ENCODE peak calls at places on chromosomes 16 and 17, in eight cellular contexts. W is kidney glomerular epithelial cell; B is stomach; R is ELF-1; K is CD4-positive, CD25-positive, alpha-beta regulatory T cell; Z is stimulated activated CD4-positive, alpha-beta T cell treated with anti-CD3 and anti-CD28 coated beads, Interleukin-15, amount 100 ng/mL, for 24 hours; X is NCI-H1105 treated with DMSO at 0.1 percent for 48 hours; U is GM18507. V is an unnamed sample.

GRCh38 chr17:50205111-50205821 is 3.8 kb upstream of the COL1A1 start:
- DNase-seq in W (no peak), B (no peak), R (no peak), K (no peak), Z (no peak), X (no peak), U (no peak), V (no peak)

GRCh38 chr16:68363847-68364600 is 53.2 kb downstream of the PRMT7 start:
- DNase-seq in W (no peak), B (no peak), R (no peak), K (no peak), Z (no peak), X (no peak), U (no peak), V (no peak)

GRCh38 chr17:54972406-54973138 is 4.0 kb downstream of the STXBP4 start:
- DNase-seq in W (no peak), B (no peak), R (no peak), K (no peak), Z (no peak), X (no peak), U (no peak), V (no peak)

GRCh38 chr17:51677875-51678274 is 417.5 kb downstream of the UTP18 start:
- DNase-seq in W (no peak), B (no peak), R (no peak), K (no peak), Z (no peak), X (no peak), U (no peak), V (no peak)

GRCh38 chr17:71527311-71527710 is 593.5 kb upstream of the SOX9 start:
- DNase-seq in W (no peak), B (no peak), R (no peak), K (no peak), Z (no peak), X (no peak), U (no peak), V (no peak)

GRCh38 chr16:4344659-4345438 is 6.3 kb downstream of the PAM16 start:
- DNase-seq in W (no peak), B (peak; percentile 59), R (no peak), K (no peak), Z (no peak), X (peak; percentile 67), U (no peak), V (no peak)

GRCh38 chr16:56861092-56861610 is 3.9 kb upstream of the SLC12A3 start:
- DNase-seq in W (no peak), B (no peak), R (peak; percentile 96), K (no peak), Z (no peak), X (no peak), U (no peak), V (no peak)

GRCh38 chr16:1678500-1679098 is 520 bp downstream of the JPT2 start:
- DNase-seq in W (peak; percentile 40), B (peak; percentile 50), R (peak; percentile 50), K (peak; percentile 30), Z (peak; percentile 65), X (peak; percentile 3), U (no peak), V (peak; percentile 52)

GRCh38 chr16:11914759-11915643 is 755 bp downstream of the GSPT1 start:
- DNase-seq in W (peak; percentile 26), B (peak; percentile 41), R (peak; percentile 36), K (peak; percentile 59), Z (peak; percentile 55), X (no peak), U (no peak), V (peak; percentile 74)

GRCh38 chr16:29028457-29029167 is 43.8 kb downstream of the LAT start:
- DNase-seq in W (no peak), B (no peak), R (no peak), K (no peak), Z (no peak), X (no peak), U (no peak), V (no peak)

GRCh38 chr17:673200-673681 is 41.4 kb downstream of the VPS53 start:
- DNase-seq in W (no peak), B (no peak), R (peak; percentile 34), K (no peak), Z (no peak), X (no peak), U (no peak), V (no peak)

GRCh38 chr17:47199627-47200324 is 9.4 kb upstream of the MYL4 start:
- DNase-seq in W (no peak), B (no peak), R (no peak), K (peak; percentile 37), Z (no peak), X (no peak), U (no peak), V (no peak)

GRCh38 chr16:14004031-14004718 is 66.9 kb upstream of the MRTFB start:
- DNase-seq in W (no peak), B (no peak), R (no peak), K (no peak), Z (no peak), X (no peak), U (no peak), V (no peak)

V was measured in AG08396.